ENCODE peak calls at places on chromosomes 12 and 14, in four cellular contexts. C is fibroblast of lung, D is kidney, R is breast epithelium. N is an unnamed sample.

GRCh38 chr12:6570264-6570887 is 2.3 kb upstream of the NOP2 start:
- DNase-seq in R (no peak), C (peak; percentile 36), D (no peak), N (peak; percentile 83)

GRCh38 chr14:100695423-100695738 is 31.3 kb upstream of the DLK1 start:
- DNase-seq in C (no peak), D (no peak), R (no peak), N (no peak)

GRCh38 chr14:85532981-85533820 is 3.3 kb downstream of the FLRT2 start:
- DNase-seq in D (peak; percentile 85), R (peak; percentile 50), C (peak; percentile 90), N (no peak)

GRCh38 chr14:67269338-67270060 is 28.3 kb downstream of the PALS1 start:
- DNase-seq in D (no peak), C (peak; percentile 93), R (no peak), N (no peak)

GRCh38 chr12:107845980-107846659 is 71.6 kb downstream of the ASCL4 start:
- DNase-seq in C (no peak), R (no peak), D (no peak), N (no peak)

GRCh38 chr12:57106021-57106708 is 5.0 kb downstream of the STAT6 start:
- DNase-seq in C (no peak), R (no peak), D (no peak), N (no peak)

GRCh38 chr12:206746-207440 is 7.1 kb downstream of the SLC6A12 start:
- DNase-seq in C (no peak), R (no peak), D (peak; percentile 54), N (peak; percentile 50)

GRCh38 chr14:23227566-23227965 is 10.2 kb upstream of the RNF212B start:
- DNase-seq in D (no peak), R (no peak), C (no peak), N (no peak)

GRCh38 chr14:49420201-49420600 is 166.0 kb downstream of the RPS29 start:
- DNase-seq in R (no peak), D (no peak), C (no peak), N (no peak)

GRCh38 chr12:44847888-44848770 is 28.0 kb downstream of the NELL2 start:
- DNase-seq in D (no peak), C (no peak), R (no peak), N (peak; percentile 77)

GRCh38 chr12:54988402-54989054 is 4.0 kb upstream of the TESPA1 start:
- DNase-seq in R (peak; percentile 65), D (peak; percentile 77), C (peak; percentile 48), N (peak; percentile 80)

GRCh38 chr14:76867536-76868452 is 41.6 kb downstream of the LRRC74A start:
- DNase-seq in C (no peak), R (no peak), D (no peak), N (peak; percentile 91)

GRCh38 chr14:35687335-35687939 is 121.7 kb downstream of the RALGAPA1 start:
- DNase-seq in C (peak; percentile 73), D (no peak), R (no peak), N (no peak)

GRCh38 chr12:95646781-95647184 is 95.5 kb upstream of the USP44 start:
- DNase-seq in C (no peak), D (no peak), R (no peak), N (no peak)

GRCh38 chr14:32611752-32612151 is 282.7 kb downstream of the AKAP6 start:
- DNase-seq in C (peak; percentile 82), R (no peak), D (no peak), N (no peak)

GRCh38 chr14:26765768-26766550 is 168.1 kb upstream of the NOVA1 start:
- DNase-seq in R (no peak), D (no peak), C (peak; percentile 99), N (no peak)

GRCh38 chr12:19298837-19299605 is 140.3 kb upstream of the AEBP2 start:
- DNase-seq in C (no peak), R (no peak), D (no peak), N (no peak)

GRCh38 chr12:18723752-18724151 is 14.1 kb downstream of the PLCZ1 start:
- DNase-seq in R (no peak), C (peak; percentile 74), D (no peak), N (no peak)

GRCh38 chr14:101084436-101084826 is 180.9 kb upstream of the RTL1 start:
- DNase-seq in D (no peak), R (no peak), C (no peak), N (no peak)

GRCh38 chr12:48286665-48287064 is 64.1 kb downstream of the ZNF641 start:
- DNase-seq in C (no peak), R (no peak), D (no peak), N (no peak)

GRCh38 chr14:51094282-51094821 is 553 bp downstream of the TRIM9 start:
- DNase-seq in C (peak; percentile 3), D (peak; percentile 79), R (no peak), N (peak; percentile 84)

GRCh38 chr14:54901380-54902142 is 1.1 kb downstream of the GCH1 start:
- DNase-seq in R (peak; percentile 56), C (no peak), D (no peak), N (peak; percentile 77)

GRCh38 chr14:104826197-104826857 is 25.4 kb downstream of the ZBTB42 start:
- DNase-seq in C (peak; percentile 74), D (peak; percentile 96), R (peak; percentile 95), N (peak; percentile 99)

GRCh38 chr12:79203103-79203502 is 338.5 kb downstream of the SYT1 start:
- DNase-seq in C (no peak), D (no peak), R (no peak), N (no peak)
- TF ChIP-seq CTCF in C (no peak), D (no peak), R (no peak), N (no peak)

DNA sequence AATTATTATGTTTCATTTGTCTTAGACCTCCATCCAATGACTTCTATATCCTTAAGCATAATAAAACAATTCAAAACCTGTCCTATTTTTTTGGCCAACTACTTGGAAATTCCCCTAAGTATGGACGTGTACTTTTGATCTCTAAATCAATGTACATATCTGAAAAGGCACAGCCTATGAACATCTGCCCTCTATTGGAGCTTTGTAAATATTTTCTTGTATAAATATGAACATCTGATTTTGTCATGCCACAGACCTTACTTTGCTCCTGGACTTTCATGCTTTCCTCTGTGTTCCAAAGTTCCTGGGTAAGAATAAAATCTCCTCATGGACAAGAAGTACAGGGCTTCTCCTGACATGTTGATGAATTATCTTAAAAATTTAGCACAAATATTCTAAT is 1211.9 kb downstream of the GALC start:
- DNase-seq in R (no peak), C (no peak), D (no peak), N (no peak)
- TF ChIP-seq CTCF in R (no peak), C (peak; percentile 22), D (no peak), N (no peak)

DNA sequence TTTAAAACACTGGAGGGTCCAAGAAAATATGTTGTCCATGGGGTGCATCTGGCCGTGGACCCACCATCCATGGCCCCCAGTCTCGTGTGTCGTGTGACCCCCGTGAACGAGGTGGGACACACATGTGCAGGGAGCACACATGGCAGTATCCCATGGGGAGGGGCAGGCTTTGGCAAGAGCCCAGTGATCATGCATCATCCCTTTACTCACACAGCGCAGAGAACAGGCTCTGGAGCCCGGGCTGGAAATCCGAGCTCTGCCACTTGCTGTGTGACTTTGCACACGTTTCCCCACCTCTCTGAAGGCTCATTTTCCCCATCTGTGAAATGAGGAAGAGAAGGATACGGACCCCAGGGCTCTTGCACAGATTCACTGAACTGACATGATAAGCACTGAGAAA is 119.9 kb downstream of the PHETA1 start:
- DNase-seq in C (no peak), D (no peak), R (no peak), N (no peak)
- TF ChIP-seq CTCF in C (no peak), D (no peak), R (no peak), N (no peak)

GRCh38 chr14:93951798-93952540 is 24.4 kb downstream of the ASB2 start:
- DNase-seq in R (no peak), C (no peak), D (no peak), N (no peak)

GRCh38 chr14:93949511-93950075 is 22.4 kb downstream of the FAM181A start:
- DNase-seq in D (no peak), C (no peak), R (no peak), N (no peak)

GRCh38 chr14:93953263-93953662 is 23.1 kb downstream of the ASB2 start:
- DNase-seq in C (no peak), R (no peak), D (no peak), N (no peak)

GRCh38 chr14:93952829-93953228 is 23.5 kb downstream of the ASB2 start:
- DNase-seq in R (no peak), D (no peak), C (no peak), N (no peak)

DNA sequence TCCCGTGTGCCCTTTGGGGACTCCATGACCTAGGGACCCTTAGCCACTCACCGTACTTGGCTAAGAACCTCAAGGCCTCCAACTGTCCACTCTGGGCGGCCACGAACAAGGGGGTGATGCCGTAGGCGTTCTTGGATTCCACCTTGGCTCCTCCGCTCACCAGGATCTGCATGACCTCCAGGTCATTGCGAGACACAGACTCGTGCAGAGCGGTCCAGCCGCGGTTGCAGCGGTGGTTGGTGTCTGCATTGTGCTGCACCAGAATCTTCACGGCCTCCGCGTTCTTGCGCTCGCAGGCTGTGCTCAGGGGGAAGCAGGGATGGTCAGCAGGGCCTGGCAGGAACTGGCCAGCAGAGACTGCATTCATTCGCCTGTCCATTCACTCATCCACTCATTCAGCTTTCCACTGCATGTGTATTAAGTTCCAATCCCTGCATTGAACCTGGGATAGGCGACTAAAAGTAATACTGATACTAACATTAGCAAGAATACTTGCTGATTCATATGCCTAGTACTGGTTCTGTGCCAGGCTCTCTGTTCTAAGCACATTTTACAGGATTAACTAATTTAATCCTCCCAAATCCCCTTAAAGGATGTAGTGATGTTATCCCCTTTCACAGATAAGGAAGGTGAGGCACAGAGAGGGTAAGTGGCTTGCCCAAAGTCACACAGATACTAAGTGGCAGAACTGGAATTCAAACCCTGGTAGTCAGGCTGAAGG is 24.0 kb downstream of the FAM181A start:
- DNase-seq in R (no peak), C (no peak), D (no peak), N (no peak)
- TF ChIP-seq CTCF in R (no peak), C (no peak), D (no peak), N (no peak)

DNA sequence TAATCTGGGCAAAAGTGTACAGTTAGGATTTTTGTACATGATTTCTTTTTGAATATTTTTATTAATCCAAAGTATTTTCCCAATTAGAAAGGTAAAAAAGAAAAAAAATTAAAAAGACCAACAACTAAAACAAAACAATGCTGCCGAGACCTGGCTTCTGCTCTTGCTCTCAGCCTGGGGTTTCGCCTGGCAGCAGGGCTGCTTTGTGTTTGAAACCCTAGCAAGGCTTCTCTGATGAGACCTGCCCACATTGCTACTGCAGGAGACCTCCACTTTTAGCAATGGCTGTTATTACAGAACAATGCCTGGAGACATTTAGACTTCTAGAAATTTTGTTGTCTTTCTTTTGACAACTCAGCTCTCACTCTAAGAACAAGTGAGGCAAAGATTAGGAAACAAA is 1153.0 kb upstream of the TMEM132C start:
- DNase-seq in D (no peak), R (no peak), C (no peak), N (no peak)
- TF ChIP-seq CTCF in D (no peak), R (no peak), C (no peak), N (no peak)

N was measured in spleen.